ENCODE peak calls at places on chromosomes 1 and 21, in nine cellular contexts. One of them, this sample, is unnamed.
A peak's percentile ranks its signal among the peaks of the same experiment; 100 is the strongest.

GRCh38 chr1:20713440-20713839 is 4.4 kb downstream of the KIF17 start:
- DNase-seq in GM12891: no peak
- DNase-seq in uterus: no peak
- DNase-seq in IMR-90: no peak
- DNase-seq in K562: no peak
- DNase-seq in testis: no peak
- DNase-seq in GM12892: no peak
- DNase-seq in esophagus muscularis mucosa: no peak
- DNase-seq in heart left ventricle: no peak
- DNase-seq in this sample: no peak

GRCh38 chr1:232617237-232617636 is 12.7 kb downstream of the SIPA1L2 start:
- DNase-seq in GM12891: no peak
- DNase-seq in testis: no peak
- DNase-seq in uterus: no peak
- DNase-seq in GM12892: no peak
- DNase-seq in heart left ventricle: no peak
- DNase-seq in esophagus muscularis mucosa: no peak
- DNase-seq in IMR-90: no peak
- DNase-seq in K562: no peak
- DNase-seq in this sample: no peak

GRCh38 chr1:19371226-19372135 is 59.4 kb downstream of the SLC66A1 start:
- DNase-seq in heart left ventricle: no peak
- DNase-seq in K562: no peak
- DNase-seq in GM12892: no peak
- DNase-seq in IMR-90: no peak
- DNase-seq in esophagus muscularis mucosa: no peak
- DNase-seq in uterus: no peak
- DNase-seq in testis: no peak
- DNase-seq in GM12891: no peak
- DNase-seq in this sample: no peak

GRCh38 chr1:154431586-154432373 is 26.6 kb downstream of the IL6R start:
- DNase-seq in heart left ventricle: peak; percentile 51
- DNase-seq in GM12892: no peak
- DNase-seq in esophagus muscularis mucosa: no peak
- DNase-seq in uterus: peak; percentile 61
- DNase-seq in IMR-90: peak; percentile 99
- DNase-seq in GM12891: no peak
- DNase-seq in testis: no peak
- DNase-seq in K562: peak; percentile 33
- DNase-seq in this sample: peak; percentile 18

GRCh38 chr1:1157914-1158710 is 15.6 kb upstream of the TTLL10 start:
- DNase-seq in IMR-90: no peak
- DNase-seq in K562: peak; percentile 83
- DNase-seq in testis: peak; percentile 61
- DNase-seq in uterus: peak; percentile 32
- DNase-seq in GM12892: peak; percentile 88
- DNase-seq in GM12891: peak; percentile 91
- DNase-seq in heart left ventricle: peak; percentile 69
- DNase-seq in esophagus muscularis mucosa: no peak
- DNase-seq in this sample: peak; percentile 31

GRCh38 chr1:220271706-220272046 is 577 bp downstream of the RAB3GAP2 start:
- DNase-seq in testis: no peak
- DNase-seq in IMR-90: peak; percentile 26
- DNase-seq in GM12892: no peak
- DNase-seq in K562: peak; percentile 73
- DNase-seq in heart left ventricle: peak; percentile 31
- DNase-seq in GM12891: no peak
- DNase-seq in uterus: no peak
- DNase-seq in esophagus muscularis mucosa: no peak
- DNase-seq in this sample: no peak

GRCh38 chr1:154174654-154175053 is 17.2 kb downstream of the TPM3 start:
- DNase-seq in uterus: no peak
- DNase-seq in GM12892: no peak
- DNase-seq in GM12891: no peak
- DNase-seq in esophagus muscularis mucosa: no peak
- DNase-seq in IMR-90: no peak
- DNase-seq in K562: no peak
- DNase-seq in testis: no peak
- DNase-seq in heart left ventricle: no peak
- DNase-seq in this sample: no peak

GRCh38 chr21:31957631-31958030 is 84.8 kb downstream of the HUNK start:
- DNase-seq in GM12891: no peak
- DNase-seq in GM12892: no peak
- DNase-seq in IMR-90: no peak
- DNase-seq in uterus: no peak
- DNase-seq in esophagus muscularis mucosa: no peak
- DNase-seq in heart left ventricle: no peak
- DNase-seq in K562: no peak
- DNase-seq in testis: no peak
- DNase-seq in this sample: no peak

GRCh38 chr1:66585002-66585401 is 51.0 kb downstream of the SGIP1 start:
- DNase-seq in GM12891: no peak
- DNase-seq in uterus: no peak
- DNase-seq in heart left ventricle: no peak
- DNase-seq in esophagus muscularis mucosa: no peak
- DNase-seq in GM12892: no peak
- DNase-seq in IMR-90: no peak
- DNase-seq in testis: no peak
- DNase-seq in K562: no peak
- DNase-seq in this sample: no peak

GRCh38 chr1:82565546-82565945 is 764.8 kb downstream of the ADGRL2 start:
- DNase-seq in GM12892: no peak
- DNase-seq in testis: no peak
- DNase-seq in GM12891: no peak
- DNase-seq in uterus: no peak
- DNase-seq in heart left ventricle: no peak
- DNase-seq in K562: no peak
- DNase-seq in esophagus muscularis mucosa: no peak
- DNase-seq in IMR-90: peak; percentile 1
- DNase-seq in this sample: no peak

GRCh38 chr1:228339059-228339704 is 67.5 kb downstream of the TRIM11 start:
- DNase-seq in heart left ventricle: no peak
- DNase-seq in uterus: no peak
- DNase-seq in IMR-90: no peak
- DNase-seq in esophagus muscularis mucosa: no peak
- DNase-seq in K562: no peak
- DNase-seq in GM12891: no peak
- DNase-seq in testis: no peak
- DNase-seq in GM12892: no peak
- DNase-seq in this sample: no peak

GRCh38 chr1:36094621-36095061 is 5.9 kb downstream of the ADPRS start:
- DNase-seq in heart left ventricle: no peak
- DNase-seq in IMR-90: no peak
- DNase-seq in K562: no peak
- DNase-seq in uterus: no peak
- DNase-seq in testis: no peak
- DNase-seq in GM12891: no peak
- DNase-seq in GM12892: no peak
- DNase-seq in esophagus muscularis mucosa: no peak
- DNase-seq in this sample: no peak

GRCh38 chr1:72284398-72285073 is 2.2 kb upstream of the NEGR1 start:
- DNase-seq in testis: peak; percentile 74
- DNase-seq in GM12892: no peak
- DNase-seq in uterus: peak; percentile 32
- DNase-seq in GM12891: no peak
- DNase-seq in IMR-90: peak; percentile 96
- DNase-seq in esophagus muscularis mucosa: no peak
- DNase-seq in heart left ventricle: peak; percentile 36
- DNase-seq in K562: no peak
- DNase-seq in this sample: no peak

GRCh38 chr1:184088037-184088436 is 36.5 kb downstream of the TSEN15 start:
- DNase-seq in testis: no peak
- DNase-seq in GM12892: no peak
- DNase-seq in IMR-90: no peak
- DNase-seq in esophagus muscularis mucosa: no peak
- DNase-seq in heart left ventricle: no peak
- DNase-seq in GM12891: no peak
- DNase-seq in K562: no peak
- DNase-seq in uterus: no peak
- DNase-seq in this sample: no peak
- TF ChIP-seq POLR2A in testis: no peak
- TF ChIP-seq POLR2A in GM12892: no peak
- TF ChIP-seq POLR2A in IMR-90: no peak
- TF ChIP-seq POLR2A in esophagus muscularis mucosa: no peak
- TF ChIP-seq POLR2A in heart left ventricle: no peak
- TF ChIP-seq POLR2A in GM12891: no peak
- TF ChIP-seq POLR2A in K562: no peak
- TF ChIP-seq POLR2A in uterus: no peak
- TF ChIP-seq POLR2A in this sample: no peak

GRCh38 chr1:6392081-6392879 is 1.3 kb downstream of the ACOT7 start:
- DNase-seq in GM12891: no peak
- DNase-seq in heart left ventricle: no peak
- DNase-seq in K562: no peak
- DNase-seq in IMR-90: no peak
- DNase-seq in uterus: no peak
- DNase-seq in esophagus muscularis mucosa: no peak
- DNase-seq in GM12892: no peak
- DNase-seq in testis: no peak
- DNase-seq in this sample: peak; percentile 36
- TF ChIP-seq POLR2A in GM12891: no peak
- TF ChIP-seq POLR2A in heart left ventricle: no peak
- TF ChIP-seq POLR2A in K562: no peak
- TF ChIP-seq POLR2A in IMR-90: no peak
- TF ChIP-seq POLR2A in uterus: no peak
- TF ChIP-seq POLR2A in esophagus muscularis mucosa: no peak
- TF ChIP-seq POLR2A in GM12892: no peak
- TF ChIP-seq POLR2A in testis: no peak
- TF ChIP-seq POLR2A in this sample: no peak

GRCh38 chr1:27403065-27403726 is 10.8 kb downstream of the GPR3 start:
- DNase-seq in esophagus muscularis mucosa: peak; percentile 95
- DNase-seq in GM12892: no peak
- DNase-seq in IMR-90: peak; percentile 42
- DNase-seq in GM12891: peak; percentile 68
- DNase-seq in heart left ventricle: peak; percentile 81
- DNase-seq in K562: no peak
- DNase-seq in uterus: peak; percentile 78
- DNase-seq in testis: peak; percentile 56
- DNase-seq in this sample: peak; percentile 65
- TF ChIP-seq POLR2A in esophagus muscularis mucosa: no peak
- TF ChIP-seq POLR2A in GM12892: no peak
- TF ChIP-seq POLR2A in IMR-90: no peak
- TF ChIP-seq POLR2A in GM12891: no peak
- TF ChIP-seq POLR2A in heart left ventricle: peak; percentile 36
- TF ChIP-seq POLR2A in K562: no peak
- TF ChIP-seq POLR2A in uterus: no peak
- TF ChIP-seq POLR2A in testis: no peak
- TF ChIP-seq POLR2A in this sample: no peak

GRCh38 chr1:151311589-151312331 is 15.5 kb downstream of the PI4KB start:
- DNase-seq in heart left ventricle: peak; percentile 94
- DNase-seq in GM12892: no peak
- DNase-seq in IMR-90: peak; percentile 100
- DNase-seq in uterus: peak; percentile 97
- DNase-seq in K562: peak; percentile 87
- DNase-seq in GM12891: no peak
- DNase-seq in esophagus muscularis mucosa: peak; percentile 92
- DNase-seq in testis: peak; percentile 40
- DNase-seq in this sample: peak; percentile 97
- TF ChIP-seq POLR2A in heart left ventricle: no peak
- TF ChIP-seq POLR2A in GM12892: no peak
- TF ChIP-seq POLR2A in IMR-90: peak; percentile 44
- TF ChIP-seq POLR2A in uterus: peak; percentile 47
- TF ChIP-seq POLR2A in K562: no peak
- TF ChIP-seq POLR2A in GM12891: no peak
- TF ChIP-seq POLR2A in esophagus muscularis mucosa: no peak
- TF ChIP-seq POLR2A in testis: no peak
- TF ChIP-seq POLR2A in this sample: peak; percentile 26

GRCh38 chr1:235108185-235108593 is 20.4 kb downstream of the TOMM20 start:
- DNase-seq in GM12891: no peak
- DNase-seq in testis: no peak
- DNase-seq in esophagus muscularis mucosa: no peak
- DNase-seq in GM12892: no peak
- DNase-seq in uterus: no peak
- DNase-seq in heart left ventricle: no peak
- DNase-seq in IMR-90: no peak
- DNase-seq in K562: no peak
- DNase-seq in this sample: no peak
- TF ChIP-seq POLR2A in GM12891: peak; percentile 70
- TF ChIP-seq POLR2A in testis: no peak
- TF ChIP-seq POLR2A in esophagus muscularis mucosa: no peak
- TF ChIP-seq POLR2A in GM12892: peak; percentile 64
- TF ChIP-seq POLR2A in uterus: no peak
- TF ChIP-seq POLR2A in heart left ventricle: no peak
- TF ChIP-seq POLR2A in IMR-90: no peak
- TF ChIP-seq POLR2A in K562: peak; percentile 76
- TF ChIP-seq POLR2A in this sample: no peak

GRCh38 chr1:41041866-41042265 is 20.3 kb upstream of the SLFNL1 start:
- DNase-seq in GM12891: no peak
- DNase-seq in K562: no peak
- DNase-seq in esophagus muscularis mucosa: no peak
- DNase-seq in IMR-90: peak; percentile 58
- DNase-seq in GM12892: no peak
- DNase-seq in uterus: no peak
- DNase-seq in heart left ventricle: no peak
- DNase-seq in testis: no peak
- DNase-seq in this sample: no peak

GRCh38 chr1:41045740-41046139 is 24.2 kb upstream of the SLFNL1 start:
- DNase-seq in uterus: peak; percentile 37
- DNase-seq in GM12892: no peak
- DNase-seq in testis: no peak
- DNase-seq in IMR-90: peak; percentile 38
- DNase-seq in heart left ventricle: peak; percentile 74
- DNase-seq in GM12891: no peak
- DNase-seq in K562: no peak
- DNase-seq in esophagus muscularis mucosa: no peak
- DNase-seq in this sample: no peak

GRCh38 chr1:41046347-41046775 is 24.8 kb upstream of the SLFNL1 start:
- DNase-seq in esophagus muscularis mucosa: no peak
- DNase-seq in uterus: no peak
- DNase-seq in GM12892: no peak
- DNase-seq in IMR-90: no peak
- DNase-seq in testis: no peak
- DNase-seq in GM12891: no peak
- DNase-seq in K562: no peak
- DNase-seq in heart left ventricle: no peak
- DNase-seq in this sample: no peak

GRCh38 chr1:41048540-41048939 is 27.0 kb upstream of the SLFNL1 start:
- DNase-seq in uterus: no peak
- DNase-seq in heart left ventricle: no peak
- DNase-seq in IMR-90: no peak
- DNase-seq in GM12891: no peak
- DNase-seq in GM12892: no peak
- DNase-seq in testis: no peak
- DNase-seq in esophagus muscularis mucosa: no peak
- DNase-seq in K562: peak; percentile 20
- DNase-seq in this sample: no peak

DNA sequence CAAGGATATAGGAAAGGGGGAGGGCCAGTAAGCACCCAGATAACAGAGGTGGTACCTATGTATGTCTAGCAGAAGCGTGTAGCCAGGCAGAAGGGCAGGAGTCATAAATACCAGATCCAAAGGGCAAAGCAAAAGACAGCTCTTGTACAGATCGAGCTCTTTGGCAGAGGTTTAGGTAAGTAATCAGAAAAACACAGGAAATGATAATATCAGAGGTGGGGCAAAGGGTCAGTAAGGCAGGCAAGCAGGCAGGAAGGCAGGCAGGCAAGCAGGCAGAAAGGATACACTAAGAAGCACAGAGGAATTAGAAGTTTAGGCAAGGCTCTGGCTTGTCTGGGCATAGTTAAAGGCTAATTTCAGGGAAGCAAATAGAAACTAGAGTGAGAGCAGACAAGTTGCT is 22.7 kb upstream of the SLFNL1 start:
- DNase-seq in GM12891: no peak
- DNase-seq in IMR-90: no peak
- DNase-seq in uterus: no peak
- DNase-seq in esophagus muscularis mucosa: no peak
- DNase-seq in K562: no peak
- DNase-seq in heart left ventricle: no peak
- DNase-seq in GM12892: no peak
- DNase-seq in testis: no peak
- DNase-seq in this sample: no peak
- TF ChIP-seq POLR2A in GM12891: no peak
- TF ChIP-seq POLR2A in IMR-90: no peak
- TF ChIP-seq POLR2A in uterus: no peak
- TF ChIP-seq POLR2A in esophagus muscularis mucosa: no peak
- TF ChIP-seq POLR2A in K562: no peak
- TF ChIP-seq POLR2A in heart left ventricle: no peak
- TF ChIP-seq POLR2A in GM12892: no peak
- TF ChIP-seq POLR2A in testis: no peak
- TF ChIP-seq POLR2A in this sample: no peak